ENCODE peak calls at places on chromosomes 16 and 17, in nine cellular contexts. J, A, D, R, K, X, P, E and Q are unnamed samples.
A peak's percentile ranks its signal among the peaks of the same experiment; 100 is the strongest.

GRCh38 chr16:80611930-80612327 is 71.1 kb downstream of the DYNLRB2 start:
- DNase-seq in R (no peak), A (no peak), E (no peak), D (no peak), P (no peak), J (no peak), X (no peak), K (no peak), Q (no peak)

GRCh38 chr16:89655062-89655643 is 2.4 kb downstream of the CHMP1A start:
- DNase-seq in R (no peak), A (no peak), D (no peak), K (no peak), J (no peak), P (no peak), X (no peak), E (no peak), Q (no peak)

GRCh38 chr16:67950335-67950843 is 6.5 kb upstream of the LCAT start:
- DNase-seq in K (no peak), E (no peak), D (no peak), J (no peak), P (no peak), A (no peak), X (no peak), R (no peak), Q (no peak)

GRCh38 chr17:82568997-82569393 is 49.5 kb downstream of the FOXK2 start:
- DNase-seq in X (no peak), K (no peak), R (peak; percentile 75), A (no peak), D (no peak), E (no peak), J (no peak), P (no peak), Q (no peak)

GRCh38 chr16:86532526-86532815 is 22.1 kb downstream of the FOXF1 start:
- DNase-seq in P (no peak), A (no peak), K (no peak), E (no peak), J (no peak), D (no peak), R (no peak), X (no peak), Q (no peak)

GRCh38 chr17:34337701-34338100 is 18.5 kb downstream of the CCL8 start:
- DNase-seq in K (no peak), X (no peak), J (no peak), E (no peak), A (no peak), P (no peak), D (no peak), R (no peak), Q (no peak)

GRCh38 chr16:58497468-58497867 is 2.5 kb upstream of the NDRG4 start:
- DNase-seq in K (no peak), X (no peak), P (no peak), E (no peak), R (no peak), D (no peak), A (no peak), J (no peak), Q (no peak)

GRCh38 chr16:86383488-86384262 is 126.7 kb upstream of the FOXF1 start:
- DNase-seq in J (no peak), E (no peak), P (peak; percentile 53), K (peak; percentile 93), D (no peak), A (no peak), R (peak; percentile 90), X (no peak), Q (no peak)

GRCh38 chr16:51651061-51651466 is 500.0 kb upstream of the SALL1 start:
- DNase-seq in K (no peak), A (no peak), P (peak; percentile 26), X (no peak), J (peak; percentile 61), R (peak; percentile 8), E (no peak), D (no peak), Q (no peak)

GRCh38 chr16:67294171-67294757 is 14.9 kb downstream of the PLEKHG4 start:
- DNase-seq in X (no peak), A (no peak), P (no peak), J (no peak), D (no peak), E (no peak), K (no peak), R (no peak), Q (no peak)

GRCh38 chr17:61806081-61806828 is 57.1 kb downstream of the BRIP1 start:
- DNase-seq in X (no peak), E (no peak), J (no peak), P (no peak), D (no peak), R (no peak), A (no peak), K (no peak), Q (no peak)

GRCh38 chr17:38558751-38559024 is 47.1 kb downstream of the SRCIN1 start:
- DNase-seq in P (no peak), K (no peak), A (no peak), E (no peak), D (no peak), R (no peak), X (no peak), J (peak; percentile 40), Q (no peak)

GRCh38 chr16:2213817-2214720 is 571 bp downstream of the PGP start:
- DNase-seq in D (no peak), R (no peak), P (no peak), X (no peak), E (no peak), K (no peak), J (peak; percentile 51), A (no peak), Q (no peak)
- TF ChIP-seq CTCF in D (no peak), R (no peak), P (no peak), X (no peak), E (no peak), K (no peak), J (peak; percentile 7), A (no peak), Q (no peak)

GRCh38 chr17:62994931-62995330 is 28.9 kb downstream of the TANC2 start:
- DNase-seq in E (no peak), D (no peak), X (no peak), P (no peak), R (peak; percentile 44), K (peak; percentile 15), J (no peak), A (no peak), Q (no peak)

GRCh38 chr17:62996221-62996620 is 30.2 kb downstream of the TANC2 start:
- DNase-seq in A (no peak), P (no peak), R (no peak), D (peak; percentile 72), X (no peak), J (no peak), K (no peak), E (no peak), Q (no peak)

GRCh38 chr17:62998665-62999393 is 32.8 kb downstream of the TANC2 start:
- DNase-seq in D (no peak), K (no peak), P (no peak), J (no peak), A (no peak), X (no peak), E (no peak), R (no peak), Q (no peak)

DNA sequence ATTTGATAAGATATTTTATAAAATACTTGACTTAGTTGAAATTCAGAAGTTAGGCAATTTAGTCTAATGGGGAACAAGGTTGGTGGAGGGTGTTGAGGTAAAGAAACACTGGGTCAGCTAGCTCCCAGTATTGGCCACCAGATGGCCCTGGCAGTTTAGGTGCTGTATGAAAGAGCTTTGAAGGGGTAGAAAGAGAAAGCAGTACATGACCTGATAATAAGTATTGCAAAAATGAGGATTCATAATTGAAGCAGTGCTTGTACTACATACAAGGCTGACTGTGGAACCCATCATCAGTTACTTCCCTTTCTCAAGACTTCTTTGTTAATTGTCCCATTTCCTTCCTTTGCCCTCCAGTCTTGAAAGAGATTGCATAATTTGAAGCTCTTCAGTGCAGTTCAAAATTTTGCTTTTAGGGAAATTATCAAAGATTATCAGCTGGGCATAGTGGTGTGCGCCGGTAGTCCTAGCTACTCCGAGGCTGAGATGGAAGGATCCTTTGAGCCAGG is 29.4 kb downstream of the TANC2 start:
- DNase-seq in K (peak; percentile 43), A (no peak), J (peak; percentile 51), E (peak; percentile 38), D (peak; percentile 86), X (no peak), P (peak; percentile 56), R (peak; percentile 68), Q (peak; percentile 39)
- TF ChIP-seq CTCF in K (peak; percentile 52), A (peak; percentile 62), J (peak; percentile 68), E (no peak), D (peak; percentile 33), X (peak; percentile 35), P (peak; percentile 78), R (peak; percentile 79), Q (peak; percentile 90)

DNA sequence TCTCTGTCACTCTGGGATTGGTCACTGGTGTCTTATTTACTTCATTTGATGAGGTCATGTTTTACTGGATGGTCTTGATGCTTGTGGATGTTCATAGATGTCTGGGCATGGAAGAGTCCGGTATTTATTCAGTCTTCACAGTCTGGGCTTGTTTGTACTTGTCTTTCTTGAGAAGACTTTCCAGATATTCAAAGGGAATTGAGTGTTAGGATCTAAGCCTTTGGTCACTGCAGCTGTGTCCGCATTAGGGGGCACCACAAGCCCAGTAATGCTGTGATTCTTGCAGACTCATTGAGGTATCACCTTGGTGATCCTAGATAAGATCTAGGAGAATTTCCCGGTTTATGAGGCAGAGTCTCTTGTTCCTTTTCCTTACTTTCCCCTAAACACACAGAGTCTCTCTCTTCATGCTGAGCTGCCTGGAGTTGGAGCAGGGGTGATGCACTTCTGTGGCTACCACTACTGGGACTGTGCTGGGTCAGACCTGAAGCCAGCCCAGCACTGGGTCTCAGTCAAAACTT is 214.7 kb downstream of the SPECC1 start:
- DNase-seq in E (no peak), J (no peak), P (peak; percentile 9), A (no peak), K (peak; percentile 10), D (no peak), X (no peak), R (no peak), Q (no peak)
- TF ChIP-seq CTCF in E (no peak), J (peak; percentile 5), P (no peak), A (no peak), K (peak; percentile 11), D (no peak), X (no peak), R (no peak), Q (no peak)

GRCh38 chr17:45266372-45266926 is 4.6 kb upstream of the SPATA32 start:
- DNase-seq in A (no peak), P (no peak), K (no peak), D (no peak), J (no peak), E (no peak), R (no peak), X (no peak), Q (no peak)

GRCh38 chr17:45264988-45265387 is 3.1 kb upstream of the SPATA32 start:
- DNase-seq in R (no peak), J (no peak), X (no peak), D (no peak), A (no peak), P (no peak), E (no peak), K (no peak), Q (no peak)

GRCh38 chr17:45265823-45266222 is 3.9 kb upstream of the SPATA32 start:
- DNase-seq in E (no peak), J (no peak), R (peak; percentile 77), D (no peak), K (peak; percentile 87), P (peak; percentile 82), A (no peak), X (no peak), Q (no peak)

GRCh38 chr17:45269912-45270311 is 8.0 kb upstream of the SPATA32 start:
- DNase-seq in R (no peak), J (no peak), K (no peak), X (no peak), A (no peak), D (no peak), E (no peak), P (no peak), Q (no peak)

GRCh38 chr17:45267436-45268055 is 5.7 kb upstream of the SPATA32 start:
- DNase-seq in A (no peak), X (no peak), E (no peak), P (no peak), R (no peak), K (no peak), J (no peak), D (no peak), Q (no peak)
- TF ChIP-seq CTCF in A (no peak), X (no peak), E (no peak), P (no peak), R (no peak), K (no peak), J (no peak), D (no peak), Q (no peak)